ENCODE peak calls at places on chromosomes 4 and X, in eight cellular contexts. One of them, this sample, is unnamed.

GRCh38 chr4:166527500-166527899 is 654.5 kb downstream of the TLL1 start:
- DNase-seq in AG09309: peak
- DNase-seq in mucosa of descending colon: no peak
- DNase-seq in lung: no peak
- DNase-seq in PC-3: peak
- DNase-seq in CD8-positive, alpha-beta T cell: no peak
- DNase-seq in fibroblast of mammary gland: peak
- DNase-seq in osteoblast: peak
- DNase-seq in this sample: peak

GRCh38 chr4:25070512-25070911 is 39.8 kb upstream of the LGI2 start:
- DNase-seq in AG09309: no peak
- DNase-seq in mucosa of descending colon: no peak
- DNase-seq in lung: no peak
- DNase-seq in PC-3: no peak
- DNase-seq in CD8-positive, alpha-beta T cell: no peak
- DNase-seq in fibroblast of mammary gland: no peak
- DNase-seq in osteoblast: no peak
- DNase-seq in this sample: no peak

GRCh38 chr4:183097251-183098079 is 1.6 kb upstream of the WWC2 start:
- DNase-seq in AG09309: no peak
- DNase-seq in mucosa of descending colon: peak
- DNase-seq in lung: no peak
- DNase-seq in PC-3: no peak
- DNase-seq in CD8-positive, alpha-beta T cell: peak
- DNase-seq in fibroblast of mammary gland: peak
- DNase-seq in osteoblast: no peak
- DNase-seq in this sample: no peak

GRCh38 chr4:77990904-77991358 is 66.2 kb upstream of the FRAS1 start:
- DNase-seq in AG09309: no peak
- DNase-seq in mucosa of descending colon: no peak
- DNase-seq in lung: no peak
- DNase-seq in PC-3: no peak
- DNase-seq in CD8-positive, alpha-beta T cell: no peak
- DNase-seq in fibroblast of mammary gland: peak
- DNase-seq in osteoblast: no peak
- DNase-seq in this sample: no peak

GRCh38 chrX:66021758-66022741 is 17.8 kb downstream of the VSIG4 start:
- DNase-seq in AG09309: no peak
- DNase-seq in mucosa of descending colon: no peak
- DNase-seq in lung: no peak
- DNase-seq in PC-3: no peak
- DNase-seq in CD8-positive, alpha-beta T cell: no peak
- DNase-seq in fibroblast of mammary gland: no peak
- DNase-seq in osteoblast: no peak
- DNase-seq in this sample: no peak

GRCh38 chr4:22679518-22679897 is 13.2 kb upstream of the GBA3 start:
- DNase-seq in AG09309: no peak
- DNase-seq in mucosa of descending colon: no peak
- DNase-seq in lung: no peak
- DNase-seq in PC-3: no peak
- DNase-seq in CD8-positive, alpha-beta T cell: no peak
- DNase-seq in fibroblast of mammary gland: no peak
- DNase-seq in osteoblast: no peak
- DNase-seq in this sample: no peak

GRCh38 chrX:155767101-155767878 is 113.9 kb upstream of the VAMP7 start:
- DNase-seq in AG09309: peak
- DNase-seq in mucosa of descending colon: peak
- DNase-seq in lung: peak
- DNase-seq in PC-3: peak
- DNase-seq in CD8-positive, alpha-beta T cell: peak
- DNase-seq in fibroblast of mammary gland: peak
- DNase-seq in osteoblast: peak
- DNase-seq in this sample: peak

GRCh38 chr4:6916587-6917444 is 7.2 kb downstream of the TBC1D14 start:
- DNase-seq in AG09309: no peak
- DNase-seq in mucosa of descending colon: peak
- DNase-seq in lung: peak
- DNase-seq in PC-3: no peak
- DNase-seq in CD8-positive, alpha-beta T cell: peak
- DNase-seq in fibroblast of mammary gland: peak
- DNase-seq in osteoblast: no peak
- DNase-seq in this sample: no peak

GRCh38 chrX:44997888-44998287 is 124.9 kb downstream of the KDM6A start:
- DNase-seq in AG09309: no peak
- DNase-seq in mucosa of descending colon: no peak
- DNase-seq in lung: no peak
- DNase-seq in PC-3: no peak
- DNase-seq in CD8-positive, alpha-beta T cell: no peak
- DNase-seq in fibroblast of mammary gland: no peak
- DNase-seq in osteoblast: no peak
- DNase-seq in this sample: no peak

GRCh38 chr4:100981447-100982204 is 365.7 kb downstream of the PPP3CA start:
- DNase-seq in AG09309: peak
- DNase-seq in mucosa of descending colon: no peak
- DNase-seq in lung: no peak
- DNase-seq in PC-3: no peak
- DNase-seq in CD8-positive, alpha-beta T cell: no peak
- DNase-seq in fibroblast of mammary gland: peak
- DNase-seq in osteoblast: no peak
- DNase-seq in this sample: no peak

GRCh38 chr4:80393246-80393969 is 57.9 kb downstream of the CFAP299 start:
- DNase-seq in AG09309: peak
- DNase-seq in mucosa of descending colon: no peak
- DNase-seq in lung: no peak
- DNase-seq in PC-3: peak
- DNase-seq in CD8-positive, alpha-beta T cell: no peak
- DNase-seq in fibroblast of mammary gland: peak
- DNase-seq in osteoblast: no peak
- DNase-seq in this sample: peak

GRCh38 chrX:42536286-42536685 is 241.7 kb downstream of the PPP1R2C start:
- DNase-seq in AG09309: no peak
- DNase-seq in mucosa of descending colon: no peak
- DNase-seq in lung: no peak
- DNase-seq in PC-3: no peak
- DNase-seq in CD8-positive, alpha-beta T cell: no peak
- DNase-seq in fibroblast of mammary gland: no peak
- DNase-seq in osteoblast: no peak
- DNase-seq in this sample: no peak

GRCh38 chr4:60805500-60806313 is 394.4 kb upstream of the ADGRL3 start:
- DNase-seq in AG09309: no peak
- DNase-seq in mucosa of descending colon: no peak
- DNase-seq in lung: no peak
- DNase-seq in PC-3: peak
- DNase-seq in CD8-positive, alpha-beta T cell: no peak
- DNase-seq in fibroblast of mammary gland: peak
- DNase-seq in osteoblast: no peak
- DNase-seq in this sample: peak

GRCh38 chr4:93865650-93866049 is 37.1 kb downstream of the ATOH1 start:
- DNase-seq in AG09309: no peak
- DNase-seq in mucosa of descending colon: no peak
- DNase-seq in lung: no peak
- DNase-seq in PC-3: no peak
- DNase-seq in CD8-positive, alpha-beta T cell: no peak
- DNase-seq in fibroblast of mammary gland: no peak
- DNase-seq in osteoblast: no peak
- DNase-seq in this sample: no peak

GRCh38 chr4:101158136-101158485 is 189.2 kb downstream of the PPP3CA start:
- DNase-seq in AG09309: no peak
- DNase-seq in mucosa of descending colon: no peak
- DNase-seq in lung: no peak
- DNase-seq in PC-3: no peak
- DNase-seq in CD8-positive, alpha-beta T cell: no peak
- DNase-seq in fibroblast of mammary gland: peak
- DNase-seq in osteoblast: no peak
- DNase-seq in this sample: no peak

GRCh38 chrX:154443479-154443910 is 446 bp upstream of the FAM50A start:
- DNase-seq in AG09309: no peak
- DNase-seq in mucosa of descending colon: no peak
- DNase-seq in lung: no peak
- DNase-seq in PC-3: peak
- DNase-seq in CD8-positive, alpha-beta T cell: no peak
- DNase-seq in fibroblast of mammary gland: no peak
- DNase-seq in osteoblast: peak
- DNase-seq in this sample: no peak

GRCh38 chr4:173281001-173281400 is 53.2 kb downstream of the HMGB2 start:
- DNase-seq in AG09309: no peak
- DNase-seq in mucosa of descending colon: no peak
- DNase-seq in lung: no peak
- DNase-seq in PC-3: no peak
- DNase-seq in CD8-positive, alpha-beta T cell: no peak
- DNase-seq in fibroblast of mammary gland: no peak
- DNase-seq in osteoblast: no peak
- DNase-seq in this sample: no peak

GRCh38 chr4:67549123-67549522 is 3.8 kb upstream of the CENPC start:
- DNase-seq in AG09309: no peak
- DNase-seq in mucosa of descending colon: no peak
- DNase-seq in lung: no peak
- DNase-seq in PC-3: peak
- DNase-seq in CD8-positive, alpha-beta T cell: no peak
- DNase-seq in fibroblast of mammary gland: peak
- DNase-seq in osteoblast: no peak
- DNase-seq in this sample: no peak

GRCh38 chrX:70452143-70452733 is 7.6 kb downstream of the DLG3 start:
- DNase-seq in AG09309: no peak
- DNase-seq in mucosa of descending colon: peak
- DNase-seq in lung: peak
- DNase-seq in PC-3: peak
- DNase-seq in CD8-positive, alpha-beta T cell: peak
- DNase-seq in fibroblast of mammary gland: peak
- DNase-seq in osteoblast: peak
- DNase-seq in this sample: no peak

GRCh38 chr4:140150886-140151699 is 2.9 kb downstream of the MAML3 start:
- DNase-seq in AG09309: peak
- DNase-seq in mucosa of descending colon: peak
- DNase-seq in lung: peak
- DNase-seq in PC-3: peak
- DNase-seq in CD8-positive, alpha-beta T cell: peak
- DNase-seq in fibroblast of mammary gland: peak
- DNase-seq in osteoblast: peak
- DNase-seq in this sample: peak

GRCh38 chrX:10157545-10157944 is 770 bp downstream of the CLCN4 start:
- DNase-seq in AG09309: no peak
- DNase-seq in mucosa of descending colon: no peak
- DNase-seq in lung: no peak
- DNase-seq in PC-3: peak
- DNase-seq in CD8-positive, alpha-beta T cell: no peak
- DNase-seq in fibroblast of mammary gland: no peak
- DNase-seq in osteoblast: peak
- DNase-seq in this sample: no peak
- H3K4me3 ChIP-seq in AG09309: no peak
- H3K4me3 ChIP-seq in mucosa of descending colon: no peak
- H3K4me3 ChIP-seq in lung: no peak
- H3K4me3 ChIP-seq in PC-3: peak
- H3K4me3 ChIP-seq in CD8-positive, alpha-beta T cell: no peak
- H3K4me3 ChIP-seq in fibroblast of mammary gland: no peak
- H3K4me3 ChIP-seq in osteoblast: peak
- H3K4me3 ChIP-seq in this sample: no peak

GRCh38 chr4:147866532-147867271 is 134.8 kb downstream of the ARHGAP10 start:
- DNase-seq in AG09309: peak
- DNase-seq in mucosa of descending colon: peak
- DNase-seq in lung: peak
- DNase-seq in PC-3: peak
- DNase-seq in CD8-positive, alpha-beta T cell: peak
- DNase-seq in fibroblast of mammary gland: peak
- DNase-seq in osteoblast: peak
- DNase-seq in this sample: peak
- TF ChIP-seq CTCF in AG09309: peak
- TF ChIP-seq CTCF in mucosa of descending colon: peak
- TF ChIP-seq CTCF in lung: peak
- TF ChIP-seq CTCF in PC-3: peak
- TF ChIP-seq CTCF in CD8-positive, alpha-beta T cell: peak
- TF ChIP-seq CTCF in fibroblast of mammary gland: peak
- TF ChIP-seq CTCF in osteoblast: peak
- TF ChIP-seq CTCF in this sample: peak

GRCh38 chr4:138192113-138192512 is 50.0 kb downstream of the SLC7A11 start:
- DNase-seq in AG09309: no peak
- DNase-seq in mucosa of descending colon: no peak
- DNase-seq in lung: no peak
- DNase-seq in PC-3: peak
- DNase-seq in CD8-positive, alpha-beta T cell: no peak
- DNase-seq in fibroblast of mammary gland: peak
- DNase-seq in osteoblast: peak
- DNase-seq in this sample: no peak

GRCh38 chr4:138189212-138189611 is 52.9 kb downstream of the SLC7A11 start:
- DNase-seq in AG09309: no peak
- DNase-seq in mucosa of descending colon: no peak
- DNase-seq in lung: no peak
- DNase-seq in PC-3: no peak
- DNase-seq in CD8-positive, alpha-beta T cell: no peak
- DNase-seq in fibroblast of mammary gland: no peak
- DNase-seq in osteoblast: no peak
- DNase-seq in this sample: no peak

GRCh38 chr4:138193963-138194362 is 48.2 kb downstream of the SLC7A11 start:
- DNase-seq in AG09309: no peak
- DNase-seq in mucosa of descending colon: no peak
- DNase-seq in lung: no peak
- DNase-seq in PC-3: no peak
- DNase-seq in CD8-positive, alpha-beta T cell: no peak
- DNase-seq in fibroblast of mammary gland: no peak
- DNase-seq in osteoblast: no peak
- DNase-seq in this sample: no peak

GRCh38 chr4:138188406-138189084 is 53.6 kb downstream of the SLC7A11 start:
- DNase-seq in AG09309: no peak
- DNase-seq in mucosa of descending colon: no peak
- DNase-seq in lung: no peak
- DNase-seq in PC-3: no peak
- DNase-seq in CD8-positive, alpha-beta T cell: no peak
- DNase-seq in fibroblast of mammary gland: no peak
- DNase-seq in osteoblast: no peak
- DNase-seq in this sample: no peak

DNA sequence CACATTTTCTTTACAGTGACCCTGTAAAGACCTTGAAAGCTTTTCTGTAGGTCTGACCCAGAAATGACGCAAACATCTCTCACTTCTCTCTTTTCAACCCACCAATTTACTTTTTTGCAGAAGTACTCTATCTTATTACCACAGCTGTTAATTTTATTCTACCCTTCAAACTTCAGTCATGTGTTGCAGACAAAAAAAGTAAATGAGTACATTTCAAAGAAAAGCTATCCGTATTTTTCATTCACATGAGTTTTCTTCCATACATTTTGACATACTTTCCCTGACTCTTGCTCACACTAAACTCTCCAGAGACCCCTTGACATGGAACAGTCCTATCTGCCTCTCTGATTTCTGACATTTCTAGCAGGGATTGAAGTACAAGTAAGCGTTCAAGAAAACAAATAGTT is 51.7 kb downstream of the SLC7A11 start:
- DNase-seq in AG09309: no peak
- DNase-seq in mucosa of descending colon: no peak
- DNase-seq in lung: no peak
- DNase-seq in PC-3: no peak
- DNase-seq in CD8-positive, alpha-beta T cell: no peak
- DNase-seq in fibroblast of mammary gland: no peak
- DNase-seq in osteoblast: no peak
- DNase-seq in this sample: no peak
- H3K4me3 ChIP-seq in AG09309: no peak
- H3K4me3 ChIP-seq in mucosa of descending colon: no peak
- H3K4me3 ChIP-seq in lung: no peak
- H3K4me3 ChIP-seq in PC-3: no peak
- H3K4me3 ChIP-seq in CD8-positive, alpha-beta T cell: no peak
- H3K4me3 ChIP-seq in fibroblast of mammary gland: no peak
- H3K4me3 ChIP-seq in osteoblast: no peak
- H3K4me3 ChIP-seq in this sample: no peak

GRCh38 chr4:157514711-157515110 is 294.2 kb downstream of the GRIA2 start:
- DNase-seq in AG09309: no peak
- DNase-seq in mucosa of descending colon: no peak
- DNase-seq in lung: no peak
- DNase-seq in PC-3: peak
- DNase-seq in CD8-positive, alpha-beta T cell: no peak
- DNase-seq in fibroblast of mammary gland: no peak
- DNase-seq in osteoblast: no peak
- DNase-seq in this sample: no peak
- TF ChIP-seq CTCF in AG09309: no peak
- TF ChIP-seq CTCF in mucosa of descending colon: no peak
- TF ChIP-seq CTCF in lung: no peak
- TF ChIP-seq CTCF in PC-3: no peak
- TF ChIP-seq CTCF in CD8-positive, alpha-beta T cell: no peak
- TF ChIP-seq CTCF in fibroblast of mammary gland: peak
- TF ChIP-seq CTCF in osteoblast: no peak
- TF ChIP-seq CTCF in this sample: peak

This sample was measured in astrocyte of the cerebellum.